ENCODE peak calls at places on chromosomes 11 and 22, in ten cellular contexts. Z, I, U, H, J, C, M, R, Q and O are unnamed samples.

GRCh38 chr11:122979103-122979814 is 2.4 kb downstream of the BSX start:
- DNase-seq in C (no peak), J (no peak), Q (no peak), R (no peak), M (no peak), I (no peak), U (no peak), Z (no peak), H (no peak), O (no peak)

GRCh38 chr11:4740735-4741134 is 29.0 kb downstream of the OR51F1 start:
- DNase-seq in R (no peak), C (no peak), M (no peak), Z (no peak), Q (no peak), U (no peak), J (no peak), H (no peak), I (no peak), O (no peak)

GRCh38 chr22:36953239-36954080 is 40.0 kb downstream of the CSF2RB start:
- DNase-seq in R (no peak), Q (no peak), Z (no peak), U (no peak), C (no peak), M (no peak), I (no peak), J (no peak), H (no peak), O (no peak)

GRCh38 chr11:95977534-95978174 is 53.7 kb upstream of the MTMR2 start:
- DNase-seq in Q (no peak), I (no peak), H (no peak), C (no peak), R (peak; percentile 98), J (no peak), M (no peak), Z (no peak), U (peak; percentile 16), O (peak; percentile 45)

GRCh38 chr11:68683952-68684384 is 376 bp upstream of the GAL start:
- DNase-seq in C (peak; percentile 61), H (no peak), I (no peak), J (no peak), M (no peak), U (no peak), Z (no peak), R (no peak), Q (no peak), O (no peak)

GRCh38 chr11:23732026-23732425 is 764.8 kb upstream of the LUZP2 start:
- DNase-seq in Z (no peak), C (no peak), I (no peak), U (no peak), Q (no peak), H (no peak), M (no peak), J (no peak), R (no peak), O (no peak)

GRCh38 chr11:79342686-79343085 is 98.1 kb downstream of the TENM4 start:
- DNase-seq in I (no peak), M (no peak), U (no peak), Z (no peak), J (no peak), R (no peak), Q (no peak), H (no peak), C (no peak), O (no peak)

GRCh38 chr11:75380716-75381420 is 18.4 kb upstream of the RPS3 start:
- DNase-seq in M (no peak), H (no peak), R (peak; percentile 41), Z (no peak), J (peak; percentile 56), C (no peak), U (no peak), Q (peak; percentile 67), I (no peak), O (no peak)

GRCh38 chr11:121520243-121521144 is 67.7 kb upstream of the SORL1-AS1 start:
- DNase-seq in R (peak; percentile 30), Q (no peak), C (no peak), M (no peak), I (no peak), U (peak; percentile 54), J (no peak), H (no peak), Z (no peak), O (peak; percentile 63)

GRCh38 chr11:1410366-1411291 is 20.9 kb downstream of the BRSK2 start:
- DNase-seq in H (no peak), U (no peak), M (no peak), Q (no peak), J (no peak), I (no peak), R (no peak), Z (no peak), C (no peak), O (no peak)

GRCh38 chr22:42317691-42318547 is 47.5 kb upstream of the TCF20 start:
- DNase-seq in M (no peak), J (peak; percentile 71), Q (no peak), U (no peak), H (no peak), C (peak; percentile 78), I (no peak), Z (no peak), R (no peak), O (peak; percentile 89)

GRCh38 chr22:25139062-25139461 is 60.6 kb upstream of the CRYBB3 start:
- DNase-seq in U (no peak), J (no peak), M (no peak), C (no peak), Z (no peak), H (no peak), Q (no peak), R (no peak), I (no peak), O (no peak)

GRCh38 chr11:61552108-61552635 is 28.7 kb downstream of the SYT7 start:
- DNase-seq in J (no peak), Z (no peak), M (no peak), I (no peak), H (no peak), C (no peak), Q (no peak), R (no peak), U (no peak), O (no peak)

GRCh38 chr11:12169822-12170221 is 59.4 kb downstream of the MICAL2 start:
- DNase-seq in M (no peak), Q (no peak), C (peak; percentile 16), Z (no peak), U (no peak), I (no peak), J (no peak), H (no peak), R (no peak), O (no peak)

GRCh38 chr11:123072279-123072678 is 10.3 kb upstream of the HSPA8 start:
- DNase-seq in J (no peak), M (no peak), Q (no peak), C (no peak), R (peak; percentile 82), Z (no peak), U (no peak), I (no peak), H (no peak), O (peak; percentile 34)

GRCh38 chr11:19244084-19244483 is 3.3 kb upstream of the E2F8 start:
- DNase-seq in Z (no peak), C (no peak), I (no peak), J (no peak), Q (no peak), U (no peak), H (no peak), M (no peak), R (peak; percentile 86), O (peak; percentile 82)

GRCh38 chr22:48331691-48332220 is 1495.9 kb downstream of the BRD1 start:
- DNase-seq in Q (peak; percentile 22), Z (no peak), R (no peak), M (no peak), C (no peak), U (no peak), I (no peak), J (no peak), H (no peak), O (no peak)
- TF ChIP-seq CTCF in Q (no peak), Z (no peak), R (no peak), M (no peak), C (no peak), U (no peak), I (no peak), J (no peak), H (no peak), O (no peak)

GRCh38 chr11:113802621-113803020 is 23.0 kb downstream of the CLDN25 start:
- DNase-seq in U (no peak), Z (no peak), I (no peak), H (no peak), Q (no peak), M (no peak), R (no peak), C (no peak), J (no peak), O (no peak)

GRCh38 chr11:113805640-113806039 is 26.0 kb downstream of the CLDN25 start:
- DNase-seq in I (no peak), Q (no peak), J (no peak), H (no peak), C (no peak), U (no peak), Z (no peak), R (peak; percentile 17), M (no peak), O (no peak)

GRCh38 chr11:113806403-113806802 is 26.8 kb downstream of the CLDN25 start:
- DNase-seq in R (peak; percentile 59), C (no peak), H (no peak), M (peak; percentile 30), Q (no peak), I (no peak), U (peak; percentile 31), J (no peak), Z (no peak), O (peak; percentile 50)
- TF ChIP-seq CTCF in R (peak; percentile 77), C (peak; percentile 27), H (no peak), M (peak; percentile 57), Q (no peak), I (peak; percentile 60), U (peak; percentile 76), J (peak; percentile 30), Z (peak; percentile 37), O (peak; percentile 31)

GRCh38 chr11:33704240-33705002 is 3.8 kb upstream of the C11orf91 start:
- DNase-seq in H (no peak), R (no peak), C (no peak), M (no peak), U (no peak), Z (no peak), J (no peak), I (no peak), Q (no peak), O (no peak)
- TF ChIP-seq CTCF in H (no peak), R (peak; percentile 29), C (no peak), M (no peak), U (peak; percentile 41), Z (no peak), J (no peak), I (peak; percentile 16), Q (no peak), O (no peak)

DNA sequence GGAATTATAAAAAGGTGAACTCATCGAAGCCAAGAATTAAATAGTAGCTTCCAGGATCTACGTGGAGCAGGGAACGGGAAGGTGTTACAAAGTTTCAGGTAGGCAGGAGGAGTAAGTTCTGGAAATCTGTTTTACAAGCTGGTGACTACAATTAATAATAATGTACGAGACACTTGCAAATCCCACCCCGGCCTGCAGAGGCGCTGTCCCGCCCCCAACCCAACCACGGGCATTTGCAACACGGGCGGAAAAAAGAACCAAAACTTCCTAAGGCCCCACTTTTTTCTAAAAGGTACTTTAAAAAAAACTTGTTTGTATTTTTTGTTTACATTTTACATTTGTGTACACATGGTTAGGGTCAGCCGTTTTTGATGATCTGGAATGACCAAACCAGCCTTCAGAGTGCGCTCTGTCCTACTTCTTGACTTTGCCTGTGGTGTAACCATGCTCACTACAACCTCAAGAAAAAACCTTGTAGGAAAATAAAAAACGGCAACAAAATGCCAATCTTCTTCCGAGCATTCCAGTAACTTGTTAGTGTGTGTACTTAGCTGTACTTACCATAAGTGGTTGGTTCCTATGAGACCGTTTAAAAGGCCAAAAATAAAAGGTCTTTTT is 449.6 kb upstream of the B3GAT1 start:
- DNase-seq in U (no peak), J (no peak), M (no peak), Z (no peak), C (no peak), Q (no peak), R (no peak), I (no peak), H (no peak), O (no peak)
- TF ChIP-seq CTCF in U (peak; percentile 25), J (no peak), M (peak; percentile 15), Z (peak; percentile 34), C (peak; percentile 12), Q (no peak), R (peak; percentile 56), I (peak; percentile 29), H (no peak), O (no peak)